ENCODE peak calls at places on chromosomes 4 and X, in six cellular contexts. E is heart left ventricle, F is upper lobe of left lung, J is A549, H is ovary, P is transverse colon. Z is an unnamed sample.

GRCh38 chr4:15385515-15385914 is 42.3 kb upstream of the C1QTNF7 start:
- DNase-seq in H (no peak), F (no peak), E (no peak), P (no peak), J (no peak), Z (no peak)

GRCh38 chrX:47232803-47233332 is at the start of gene USP11:
- DNase-seq in H (peak), P (peak), F (peak), E (peak), J (peak), Z (peak)

GRCh38 chr4:16573744-16574143 is 324.7 kb downstream of the LDB2 start:
- DNase-seq in F (no peak), H (peak), P (no peak), J (no peak), E (peak), Z (no peak)

GRCh38 chr4:20279381-20279780 is 27.7 kb downstream of the SLIT2 start:
- DNase-seq in E (no peak), P (no peak), F (no peak), J (no peak), H (no peak), Z (no peak)

GRCh38 chr4:169899295-169899694 is 126.9 kb downstream of the MFAP3L start:
- DNase-seq in H (no peak), P (no peak), F (no peak), E (no peak), J (no peak), Z (no peak)

GRCh38 chrX:78387364-78387763 is 60.0 kb upstream of the CYSLTR1 start:
- DNase-seq in J (no peak), F (no peak), H (no peak), E (no peak), P (no peak), Z (no peak)

GRCh38 chrX:19625612-19626011 is 110.3 kb upstream of the MAP3K15 start:
- DNase-seq in P (peak), H (no peak), J (no peak), E (no peak), F (peak), Z (no peak)

GRCh38 chr4:6372649-6373525 is 99.5 kb downstream of the PPP2R2C start:
- DNase-seq in J (peak), F (no peak), H (no peak), P (no peak), E (no peak), Z (no peak)

GRCh38 chr4:89704651-89705395 is 132.1 kb downstream of the SNCA start:
- DNase-seq in E (no peak), H (no peak), P (no peak), F (no peak), J (no peak), Z (no peak)

GRCh38 chr4:20203508-20203907 is 48.2 kb upstream of the SLIT2 start:
- DNase-seq in P (no peak), J (no peak), H (no peak), F (no peak), E (no peak), Z (peak)

GRCh38 chr4:112514449-112515277 is 1.3 kb downstream of the NEUROG2 start:
- DNase-seq in F (no peak), E (no peak), J (no peak), H (no peak), P (no peak), Z (no peak)

GRCh38 chrX:15233416-15234015 is 36.4 kb downstream of the ASB9 start:
- DNase-seq in P (no peak), H (no peak), F (no peak), J (no peak), E (no peak), Z (no peak)

GRCh38 chr4:165204462-165204830 is 2.9 kb upstream of the KLHL2 start:
- DNase-seq in E (no peak), F (peak), H (no peak), J (no peak), P (no peak), Z (no peak)

GRCh38 chr4:124262211-124263179 is 450.0 kb downstream of the ANKRD50 start:
- DNase-seq in P (peak), F (peak), J (peak), E (peak), H (peak), Z (peak)

GRCh38 chrX:9865804-9866471 is 79.7 kb downstream of the SHROOM2 start:
- DNase-seq in P (no peak), J (no peak), H (no peak), E (no peak), F (no peak), Z (no peak)

GRCh38 chrX:15298201-15298600 is 17.2 kb downstream of the ASB11 start:
- DNase-seq in H (no peak), P (no peak), E (no peak), J (no peak), F (no peak), Z (no peak)

GRCh38 chrX:133654801-133655200 is 239.5 kb upstream of the GPC4 start:
- DNase-seq in P (no peak), J (no peak), E (no peak), H (no peak), F (no peak), Z (no peak)

GRCh38 chrX:108309144-108309543 is 129.1 kb downstream of the COL4A6 start:
- DNase-seq in F (no peak), P (no peak), H (no peak), E (no peak), J (peak), Z (no peak)

DNA sequence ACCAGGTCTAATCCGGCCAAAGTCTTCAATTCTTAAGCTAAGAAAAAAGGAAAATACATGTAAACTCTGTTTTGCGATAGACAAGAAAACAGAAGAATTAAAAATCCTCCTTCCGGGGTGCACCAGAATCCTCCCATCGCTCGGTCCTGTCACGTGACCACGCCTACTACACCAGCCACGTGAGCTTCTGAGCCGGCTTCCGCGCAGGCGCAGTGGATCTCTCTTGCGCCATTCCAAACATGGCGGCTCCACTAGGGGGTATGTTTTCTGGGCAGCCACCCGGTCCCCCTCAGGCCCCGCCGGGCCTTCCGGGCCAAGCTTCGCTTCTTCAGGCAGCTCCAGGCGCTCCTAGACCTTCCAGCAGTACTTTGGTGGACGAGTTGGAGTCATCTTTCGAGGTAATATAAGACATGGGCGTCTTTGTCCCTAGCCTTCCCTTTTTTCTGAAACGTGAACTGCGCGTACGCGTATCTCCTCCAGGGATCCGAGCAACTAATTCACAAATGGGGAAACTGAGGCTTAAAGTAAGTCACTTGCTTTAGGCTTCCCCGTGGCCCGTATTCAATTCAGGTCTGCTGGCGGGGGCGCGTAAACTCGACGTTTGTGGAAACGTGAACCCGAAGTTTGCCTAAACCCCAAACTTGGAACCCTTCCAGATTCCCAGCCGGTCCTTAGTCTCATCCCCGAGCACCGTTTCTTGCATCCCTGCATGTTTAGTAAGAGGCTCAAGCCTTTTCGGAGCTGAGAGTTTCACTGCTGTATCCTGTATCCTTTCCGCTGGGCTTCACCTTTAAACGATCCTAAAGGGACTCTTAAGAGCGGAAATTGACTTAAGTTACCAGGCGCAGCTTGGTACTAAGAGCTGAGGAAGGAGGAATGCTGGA is at the start of gene MED28:
- DNase-seq in F (peak), P (peak), J (peak), H (peak), E (peak), Z (peak)
- TF ChIP-seq POLR2A in F (peak), P (peak), J (peak), H (peak), E (peak), Z (no peak)

DNA sequence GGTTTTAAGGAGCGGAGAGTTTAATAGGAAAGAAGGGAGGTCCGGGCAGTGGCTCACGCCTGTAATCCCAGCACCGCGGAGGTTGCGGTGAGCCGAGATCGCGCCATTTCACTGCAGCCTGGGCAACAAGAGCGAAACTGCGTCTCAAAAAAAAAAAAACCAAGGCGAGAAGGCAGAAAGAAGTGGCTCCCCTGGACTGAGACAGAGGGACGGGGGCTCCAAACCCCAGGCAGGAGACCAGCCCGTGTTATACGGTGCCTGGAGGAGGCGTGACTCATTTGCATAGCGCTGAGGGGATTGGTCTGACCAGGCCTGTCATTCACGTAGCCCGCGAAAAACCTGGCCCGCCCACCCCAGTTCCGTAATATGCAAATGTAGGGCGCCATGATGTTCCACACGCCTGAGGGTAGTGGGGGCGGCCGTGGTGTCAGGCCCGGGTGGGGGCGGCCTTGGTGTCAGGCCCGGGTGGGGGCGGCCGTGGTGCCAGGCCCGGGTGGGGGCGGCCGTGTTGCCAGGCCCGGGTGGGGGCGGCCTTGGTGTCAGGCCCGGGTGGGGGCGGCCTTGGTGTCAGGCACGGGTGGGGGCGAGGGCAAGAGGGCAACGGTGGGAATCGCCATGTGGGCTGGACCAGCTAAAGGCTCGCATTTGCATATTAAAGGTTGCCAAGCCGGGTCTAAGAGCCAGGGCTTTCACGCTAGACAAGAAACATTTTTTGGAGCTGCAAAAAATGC is 2.1 kb downstream of the PLCXD1 start:
- DNase-seq in E (peak), F (peak), P (peak), H (peak), J (peak), Z (peak)
- H3K4me3 ChIP-seq in E (peak), F (peak), P (peak), H (peak), J (peak), Z (no peak)

DNA sequence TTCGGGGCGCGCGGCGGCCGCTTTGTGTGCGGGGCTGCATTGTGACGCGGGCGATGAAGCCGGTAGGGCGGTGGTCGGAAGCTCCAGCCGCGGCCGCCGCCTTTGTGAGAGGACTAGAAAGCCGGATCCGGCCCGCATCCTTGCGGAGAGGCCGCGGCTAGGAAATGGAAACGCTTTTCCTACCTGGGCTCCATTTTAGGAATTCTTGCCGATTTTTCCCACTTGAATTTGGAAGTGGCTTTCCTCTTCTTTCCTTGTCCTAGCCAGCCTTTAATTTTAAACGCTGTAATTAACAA is 708 bp downstream of the TMSB4X start:
- DNase-seq in P (no peak), F (no peak), E (no peak), J (no peak), H (peak), Z (no peak)
- TF ChIP-seq POLR2A in P (no peak), F (no peak), E (no peak), J (no peak), H (no peak), Z (no peak)

GRCh38 chr4:114807759-114808404 is 209.3 kb downstream of the UGT8 start:
- DNase-seq in H (no peak), P (no peak), E (no peak), J (peak), F (peak), Z (no peak)
- H3K4me3 ChIP-seq in H (no peak), P (no peak), E (no peak), J (no peak), F (no peak), Z (no peak)

GRCh38 chr4:148164529-148164928 is 277.7 kb downstream of the NR3C2 start:
- DNase-seq in H (no peak), E (no peak), P (no peak), F (no peak), J (no peak), Z (no peak)
- TF ChIP-seq POLR2A in H (no peak), E (no peak), P (no peak), F (no peak), J (no peak), Z (no peak)

GRCh38 chr4:8281519-8282133 is 12.1 kb downstream of the HTRA3 start:
- DNase-seq in H (peak), J (no peak), F (no peak), P (peak), E (peak), Z (no peak)
- H3K4me3 ChIP-seq in H (no peak), J (no peak), F (no peak), P (no peak), E (no peak), Z (no peak)

DNA sequence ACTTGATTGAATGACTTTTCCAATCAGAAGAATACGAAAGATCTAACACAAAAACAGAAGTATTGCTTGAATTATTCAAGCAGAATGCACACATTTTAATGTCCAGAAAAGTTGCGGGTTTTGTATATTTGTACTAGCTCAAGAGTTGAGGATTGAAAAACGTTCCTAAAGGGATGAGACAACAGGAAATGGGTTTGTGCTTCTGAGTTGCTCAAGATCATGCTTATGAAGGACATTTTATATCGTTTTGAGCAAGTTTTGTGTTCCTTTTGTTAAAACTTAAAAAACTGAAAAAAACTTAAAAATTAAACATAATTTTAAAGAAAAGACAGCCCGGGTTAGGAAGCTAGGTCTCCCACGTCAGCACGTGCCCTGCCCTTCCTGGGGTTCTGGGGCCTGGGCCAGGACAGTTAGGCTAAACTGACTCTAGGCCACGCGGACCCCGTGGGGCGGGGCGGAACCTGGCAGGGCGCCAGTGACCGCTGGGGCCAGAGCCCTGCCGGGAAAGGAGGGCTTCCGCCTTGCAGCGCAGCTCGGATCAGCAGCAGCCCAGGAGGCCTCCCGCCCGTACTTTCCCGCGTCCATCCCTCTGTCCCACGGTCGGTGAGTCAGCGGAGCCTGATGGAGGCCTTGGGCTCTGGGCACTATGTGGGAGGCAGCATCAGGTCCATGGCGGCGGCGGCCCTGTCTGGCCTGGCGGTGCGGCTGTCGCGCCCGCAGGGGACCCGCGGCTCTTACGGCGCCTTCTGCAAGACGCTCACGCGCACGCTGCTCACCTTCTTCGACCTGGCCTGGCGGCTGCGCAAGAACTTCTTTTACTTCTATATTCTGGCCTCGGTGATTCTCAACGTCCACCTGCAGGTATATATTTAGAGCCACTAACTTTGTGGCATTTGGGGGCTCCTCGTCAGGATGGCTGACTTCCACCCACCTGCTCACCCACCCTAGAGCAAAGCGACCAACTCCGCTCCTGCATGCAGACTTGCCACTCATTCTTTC is at the start of gene SMIM10:
- DNase-seq in P (peak), J (no peak), F (peak), E (peak), H (peak), Z (peak)
- TF ChIP-seq POLR2A in P (no peak), J (no peak), F (no peak), E (no peak), H (no peak), Z (no peak)

Z was measured in lower leg skin.